ENCODE peak calls at places on chromosomes 2 and 18, in nine cellular contexts. P is renal cortical epithelial cell, B is mucosa of descending colon, Y is lower leg skin, E is gastrocnemius medialis, J is GM13977, H is iPS DF 6.9, F is cardiac muscle cell, C is PC-3. G is an unnamed sample.

GRCh38 chr2:39392672-39393071 is 44.4 kb downstream of the MAP4K3 start:
- DNase-seq in P (no peak), B (no peak), Y (no peak), E (no peak), J (no peak), H (no peak), F (no peak), C (no peak), G (no peak)

GRCh38 chr18:75407468-75408437 is 19.8 kb downstream of the SMIM21 start:
- DNase-seq in P (peak), B (no peak), Y (no peak), E (no peak), J (no peak), H (peak), F (peak), C (no peak), G (no peak)

GRCh38 chr2:180776924-180777323 is 203.5 kb upstream of the UBE2E3 start:
- DNase-seq in P (no peak), B (no peak), Y (no peak), E (no peak), J (no peak), H (no peak), F (peak), C (no peak), G (no peak)

GRCh38 chr2:98819350-98819749 is 88.4 kb upstream of the MGAT4A start:
- DNase-seq in P (no peak), B (no peak), Y (no peak), E (no peak), J (no peak), H (no peak), F (peak), C (no peak), G (no peak)

GRCh38 chr2:143428700-143429099 is 299.5 kb downstream of the ARHGAP15 start:
- DNase-seq in P (peak), B (no peak), Y (no peak), E (no peak), J (no peak), H (no peak), F (no peak), C (peak), G (no peak)

GRCh38 chr18:74836296-74837139 is 238.8 kb downstream of the ZNF407 start:
- DNase-seq in P (peak), B (peak), Y (no peak), E (no peak), J (no peak), H (no peak), F (peak), C (peak), G (no peak)

GRCh38 chr18:48547456-48548403 is 8.9 kb downstream of the CTIF start:
- DNase-seq in P (peak), B (no peak), Y (peak), E (peak), J (no peak), H (no peak), F (peak), C (peak), G (no peak)

GRCh38 chr18:11494093-11494492 is 115.3 kb upstream of the SLC35G4 start:
- DNase-seq in P (peak), B (no peak), Y (no peak), E (no peak), J (no peak), H (no peak), F (no peak), C (no peak), G (no peak)

GRCh38 chr2:152504618-152505017 is 169.6 kb downstream of the FMNL2 start:
- DNase-seq in P (peak), B (no peak), Y (no peak), E (no peak), J (no peak), H (no peak), F (peak), C (no peak), G (no peak)

GRCh38 chr2:46378616-46379015 is 81.4 kb downstream of the EPAS1 start:
- DNase-seq in P (no peak), B (no peak), Y (no peak), E (no peak), J (no peak), H (no peak), F (no peak), C (no peak), G (no peak)

GRCh38 chr2:100106460-100106859 is 35.9 kb downstream of the AFF3 start:
- DNase-seq in P (no peak), B (no peak), Y (no peak), E (no peak), J (no peak), H (no peak), F (no peak), C (no peak), G (no peak)

GRCh38 chr2:180240774-180241173 is 233.7 kb upstream of the CWC22 start:
- DNase-seq in P (peak), B (peak), Y (no peak), E (no peak), J (no peak), H (no peak), F (peak), C (peak), G (no peak)

GRCh38 chr2:189298038-189298437 is 118.5 kb upstream of the COL5A2 start:
- DNase-seq in P (no peak), B (no peak), Y (no peak), E (no peak), J (no peak), H (no peak), F (peak), C (no peak), G (no peak)

GRCh38 chr2:96891591-96892333 is 21.9 kb upstream of the SEMA4C start:
- DNase-seq in P (no peak), B (peak), Y (no peak), E (no peak), J (no peak), H (no peak), F (peak), C (no peak), G (no peak)

GRCh38 chr2:58039170-58039611 is 7.4 kb upstream of the VRK2 start:
- DNase-seq in P (no peak), B (no peak), Y (no peak), E (no peak), J (no peak), H (no peak), F (peak), C (no peak), G (no peak)

GRCh38 chr2:222743263-222743865 is 71.9 kb downstream of the MOGAT1 start:
- DNase-seq in P (no peak), B (peak), Y (no peak), E (no peak), J (no peak), H (no peak), F (peak), C (no peak), G (no peak)

GRCh38 chr2:128611421-128612320 is 293.0 kb upstream of the HS6ST1 start:
- DNase-seq in P (no peak), B (no peak), Y (no peak), E (no peak), J (no peak), H (no peak), F (no peak), C (no peak), G (no peak)

GRCh38 chr18:48184118-48184517 is 225.1 kb downstream of the ZBTB7C start:
- DNase-seq in P (peak), B (no peak), Y (peak), E (no peak), J (no peak), H (no peak), F (peak), C (no peak), G (peak)

G was measured in psoas muscle.